ENCODE peak calls at places on chromosomes 12 and 14, in five cellular contexts. G, K, H, E and B are unnamed samples.

GRCh38 chr12:17763365-17763764 is 326.6 kb downstream of the RERGL start:
- DNase-seq in G (no peak), K (no peak), H (no peak), E (no peak), B (no peak)

GRCh38 chr12:99195474-99195873 is 452.1 kb upstream of the GARIN6 start:
- DNase-seq in G (no peak), K (no peak), H (no peak), E (no peak), B (no peak)

GRCh38 chr14:100606687-100607610 is 19.7 kb upstream of the BEGAIN start:
- DNase-seq in G (no peak), K (no peak), H (no peak), E (no peak), B (no peak)

GRCh38 chr12:31629756-31630732 is 29.4 kb upstream of the ETFBKMT start:
- DNase-seq in G (no peak), K (no peak), H (no peak), E (peak), B (no peak)

GRCh38 chr12:120639771-120640721 is at the start of gene CABP1:
- DNase-seq in G (no peak), K (peak), H (peak), E (no peak), B (peak)

GRCh38 chr14:60221441-60221840 is 27.6 kb upstream of the PPM1A start:
- DNase-seq in G (no peak), K (no peak), H (no peak), E (no peak), B (no peak)

GRCh38 chr14:93903342-93904184 is 23.6 kb upstream of the FAM181A start:
- DNase-seq in G (no peak), K (no peak), H (no peak), E (no peak), B (no peak)

GRCh38 chr12:52522346-52523011 is 2.3 kb upstream of the KRT5 start:
- DNase-seq in G (no peak), K (no peak), H (no peak), E (no peak), B (no peak)

GRCh38 chr12:67827820-67828383 is 161.3 kb upstream of the IFNG-AS1 start:
- DNase-seq in G (no peak), K (no peak), H (peak), E (no peak), B (no peak)

GRCh38 chr14:102819176-102819628 is 42.0 kb downstream of the TRAF3 start:
- DNase-seq in G (no peak), K (peak), H (peak), E (no peak), B (peak)

GRCh38 chr12:68565391-68565903 is 45.3 kb upstream of the RAP1B start:
- DNase-seq in G (no peak), K (no peak), H (no peak), E (no peak), B (no peak)

GRCh38 chr12:3103806-3104205 is 26.6 kb downstream of the TSPAN9 start:
- DNase-seq in G (no peak), K (no peak), H (no peak), E (no peak), B (no peak)

GRCh38 chr12:9870311-9870866 is 1.2 kb upstream of the CLEC2B start:
- DNase-seq in G (no peak), K (no peak), H (no peak), E (no peak), B (no peak)

GRCh38 chr12:25730489-25731349 is 177.6 kb upstream of the LMNTD1 start:
- DNase-seq in G (no peak), K (no peak), H (no peak), E (no peak), B (no peak)

GRCh38 chr12:19772776-19773175 is 333.5 kb downstream of the AEBP2 start:
- DNase-seq in G (no peak), K (no peak), H (no peak), E (no peak), B (no peak)

GRCh38 chr12:41992029-41992428 is 152.6 kb downstream of the GXYLT1 start:
- DNase-seq in G (no peak), K (no peak), H (no peak), E (no peak), B (no peak)

GRCh38 chr12:51218607-51219161 is 822 bp upstream of the POU6F1 start:
- DNase-seq in G (no peak), K (no peak), H (no peak), E (no peak), B (no peak)

GRCh38 chr12:84172823-84173424 is 739.7 kb downstream of the SLC6A15 start:
- DNase-seq in G (no peak), K (no peak), H (no peak), E (no peak), B (peak)

GRCh38 chr14:106174206-106174605 is 647.8 kb downstream of the TMEM121 start:
- DNase-seq in G (no peak), K (peak), H (no peak), E (no peak), B (peak)

GRCh38 chr14:76977793-76978730 is 50.4 kb downstream of the IRF2BPL start:
- DNase-seq in G (no peak), K (peak), H (peak), E (peak), B (peak)

GRCh38 chr12:132375747-132376463 is 46.5 kb upstream of the GALNT9 start:
- DNase-seq in G (no peak), K (no peak), H (no peak), E (peak), B (peak)

GRCh38 chr12:47770086-47770726 is 2.8 kb upstream of the SLC48A1 start:
- DNase-seq in G (no peak), K (no peak), H (no peak), E (no peak), B (no peak)

GRCh38 chr14:23173039-23173438 is 10.4 kb downstream of the SLC7A8 start:
- DNase-seq in G (peak), K (no peak), H (no peak), E (no peak), B (no peak)

GRCh38 chr14:95332641-95333040 is 12.9 kb upstream of the CLMN start:
- DNase-seq in G (no peak), K (no peak), H (no peak), E (no peak), B (no peak)

GRCh38 chr14:36099619-36100018 is 76.9 kb downstream of the PTCSC3 start:
- DNase-seq in G (no peak), K (no peak), H (no peak), E (no peak), B (no peak)

GRCh38 chr14:99393059-99393655 is 87.5 kb downstream of the SETD3 start:
- DNase-seq in G (no peak), K (peak), H (no peak), E (no peak), B (no peak)

GRCh38 chr12:2095878-2096277 is 43.1 kb downstream of the CACNA1C start:
- DNase-seq in G (no peak), K (no peak), H (no peak), E (no peak), B (no peak)

GRCh38 chr12:18578191-18578590 is 159.6 kb downstream of the PLCZ1 start:
- DNase-seq in G (no peak), K (no peak), H (no peak), E (no peak), B (no peak)

GRCh38 chr12:111597731-111598636 is 1.1 kb downstream of the ATXN2 start:
- DNase-seq in G (no peak), K (peak), H (peak), E (peak), B (peak)

GRCh38 chr12:117313906-117314305 is 47.5 kb downstream of the NOS1 start:
- DNase-seq in G (peak), K (no peak), H (no peak), E (no peak), B (no peak)

GRCh38 chr14:100979780-100980179 is 76.3 kb upstream of the RTL1 start:
- DNase-seq in G (no peak), K (no peak), H (no peak), E (no peak), B (no peak)

GRCh38 chr14:65287264-65288131 is 125.0 kb upstream of the FUT8 start:
- DNase-seq in G (no peak), K (peak), H (peak), E (no peak), B (peak)

GRCh38 chr12:63844391-63845341 is at the start of gene SRGAP1:
- DNase-seq in G (no peak), K (no peak), H (no peak), E (peak), B (peak)

GRCh38 chr12:32896438-32897275 is at the start of gene PKP2:
- DNase-seq in G (no peak), K (no peak), H (peak), E (peak), B (peak)

GRCh38 chr14:95413289-95414215 is 93.8 kb upstream of the CLMN start:
- DNase-seq in G (no peak), K (no peak), H (no peak), E (no peak), B (no peak)

GRCh38 chr12:6072302-6072752 is 52.1 kb downstream of the VWF start:
- DNase-seq in G (no peak), K (no peak), H (no peak), E (no peak), B (no peak)

GRCh38 chr14:96584199-96584906 is 82.2 kb downstream of the PAPOLA start:
- DNase-seq in G (no peak), K (peak), H (peak), E (no peak), B (peak)